ENCODE peak calls at places on chromosomes 2 and 18, in eight cellular contexts. A is GM23338, N is RWPE1, Z is PC-9, G is GM12865, R is endothelial cell of umbilical vein, V is tibial nerve, X is testis. F is an unnamed sample.

GRCh38 chr2:226655871-226656270 is 143.7 kb downstream of the IRS1 start:
- DNase-seq in A (no peak), N (no peak), Z (no peak), G (no peak), R (no peak), V (no peak), X (no peak), F (no peak)

GRCh38 chr2:37711308-37711731 is 39.9 kb upstream of the CDC42EP3 start:
- DNase-seq in A (peak), N (peak), Z (peak), G (peak), R (no peak), V (no peak), X (no peak), F (peak)

GRCh38 chr2:113284481-113284880 is 5.8 kb upstream of the PAX8 start:
- DNase-seq in A (no peak), N (no peak), Z (no peak), G (no peak), R (peak), V (no peak), X (no peak), F (no peak)

GRCh38 chr2:134271758-134272157 is 17.9 kb downstream of the MGAT5 start:
- DNase-seq in A (no peak), N (no peak), Z (no peak), G (no peak), R (no peak), V (no peak), X (no peak), F (peak)

GRCh38 chr2:100518801-100519200 is 44.0 kb upstream of the PDCL3 start:
- DNase-seq in A (no peak), N (no peak), Z (no peak), G (no peak), R (no peak), V (no peak), X (no peak), F (no peak)

GRCh38 chr2:187459242-187459641 is 11.2 kb upstream of the CALCRL start:
- DNase-seq in A (no peak), N (no peak), Z (no peak), G (no peak), R (no peak), V (no peak), X (no peak), F (no peak)

GRCh38 chr2:227655454-227655853 is 11.2 kb upstream of the SCYGR5 start:
- DNase-seq in A (no peak), N (peak), Z (peak), G (no peak), R (peak), V (peak), X (no peak), F (no peak)

GRCh38 chr18:2518473-2518872 is 52.8 kb downstream of the METTL4 start:
- DNase-seq in A (no peak), N (no peak), Z (no peak), G (no peak), R (no peak), V (no peak), X (no peak), F (no peak)

GRCh38 chr18:58223717-58224424 is 179.8 kb downstream of the NEDD4L start:
- DNase-seq in A (no peak), N (peak), Z (peak), G (no peak), R (peak), V (peak), X (no peak), F (no peak)

GRCh38 chr2:159710601-159711180 is 1.6 kb upstream of the MARCHF7 start:
- DNase-seq in A (no peak), N (no peak), Z (peak), G (no peak), R (peak), V (no peak), X (no peak), F (no peak)

GRCh38 chr2:223889133-223889769 is 51.9 kb upstream of the AP1S3 start:
- DNase-seq in A (no peak), N (no peak), Z (no peak), G (no peak), R (no peak), V (no peak), X (no peak), F (no peak)

GRCh38 chr2:202009019-202009481 is 24.6 kb upstream of the FZD7 start:
- DNase-seq in A (no peak), N (no peak), Z (no peak), G (no peak), R (no peak), V (no peak), X (no peak), F (no peak)

GRCh38 chr2:127508621-127509034 is 17.7 kb downstream of the IWS1 start:
- DNase-seq in A (no peak), N (peak), Z (peak), G (no peak), R (peak), V (peak), X (peak), F (peak)

GRCh38 chr2:60553992-60554648 is 666 bp upstream of the BCL11A start:
- DNase-seq in A (peak), N (peak), Z (no peak), G (peak), R (peak), V (no peak), X (no peak), F (no peak)

GRCh38 chr18:42113529-42114191 is 158.6 kb downstream of the PIK3C3 start:
- DNase-seq in A (no peak), N (no peak), Z (no peak), G (no peak), R (no peak), V (no peak), X (no peak), F (no peak)

GRCh38 chr2:128313076-128313836 is 5.4 kb downstream of the HS6ST1 start:
- DNase-seq in A (peak), N (no peak), Z (no peak), G (peak), R (no peak), V (no peak), X (peak), F (no peak)

GRCh38 chr18:34207344-34207851 is 17.3 kb downstream of the NOL4 start:
- DNase-seq in A (no peak), N (no peak), Z (no peak), G (peak), R (no peak), V (no peak), X (no peak), F (no peak)

GRCh38 chr2:102005449-102005848 is 13.7 kb downstream of the IL1R2 start:
- DNase-seq in A (no peak), N (no peak), Z (no peak), G (no peak), R (no peak), V (no peak), X (no peak), F (no peak)

GRCh38 chr2:194765723-194766122 is 891.3 kb upstream of the SLC39A10 start:
- DNase-seq in A (peak), N (no peak), Z (no peak), G (no peak), R (no peak), V (no peak), X (no peak), F (no peak)

GRCh38 chr2:45837812-45838341 is 186.4 kb downstream of the PRKCE start:
- DNase-seq in A (no peak), N (no peak), Z (no peak), G (no peak), R (no peak), V (no peak), X (no peak), F (no peak)

GRCh38 chr18:10416020-10416419 is 38.4 kb upstream of the APCDD1 start:
- DNase-seq in A (no peak), N (no peak), Z (no peak), G (no peak), R (no peak), V (no peak), X (no peak), F (no peak)

GRCh38 chr2:98158305-98158704 is 71.3 kb downstream of the VWA3B start:
- DNase-seq in A (no peak), N (no peak), Z (no peak), G (no peak), R (no peak), V (no peak), X (no peak), F (no peak)

GRCh38 chr2:77813614-77814013 is 291.4 kb upstream of the LRRTM4 start:
- DNase-seq in A (no peak), N (no peak), Z (no peak), G (no peak), R (no peak), V (no peak), X (no peak), F (no peak)

GRCh38 chr2:77816618-77817017 is 294.4 kb upstream of the LRRTM4 start:
- DNase-seq in A (no peak), N (no peak), Z (no peak), G (no peak), R (no peak), V (no peak), X (no peak), F (no peak)

GRCh38 chr2:77823028-77823427 is 300.9 kb upstream of the LRRTM4 start:
- DNase-seq in A (no peak), N (no peak), Z (no peak), G (no peak), R (no peak), V (no peak), X (no peak), F (no peak)

DNA sequence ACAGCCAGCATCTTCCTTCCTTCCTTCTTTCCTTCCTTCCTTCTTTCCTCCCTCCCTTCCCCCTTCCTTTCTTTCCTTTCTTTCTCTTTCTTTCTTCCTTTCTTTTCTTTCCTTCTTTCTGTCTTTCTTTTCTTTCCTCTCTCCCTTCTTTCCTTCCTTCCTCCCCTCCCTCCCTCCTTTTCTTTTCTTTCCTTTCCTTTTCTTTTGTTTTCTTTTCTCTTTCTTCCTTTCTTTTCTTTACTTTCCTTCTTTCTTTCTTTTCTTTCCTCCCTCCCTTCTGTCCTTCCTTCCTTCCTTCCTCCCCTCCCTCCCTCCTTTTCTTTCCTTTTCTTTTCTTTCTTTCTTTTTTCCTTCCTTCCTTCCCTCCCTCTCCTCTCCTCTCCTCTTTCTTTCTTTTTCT is 296.0 kb upstream of the LRRTM4 start:
- DNase-seq in A (no peak), N (no peak), Z (no peak), G (no peak), R (no peak), V (no peak), X (no peak), F (no peak)
- TF ChIP-seq CTCF in A (no peak), N (no peak), Z (no peak), G (no peak), R (no peak), V (no peak), X (no peak), F (no peak)

GRCh38 chr2:204218040-204218439 is 281.5 kb downstream of the ICOS start:
- DNase-seq in A (no peak), N (no peak), Z (no peak), G (no peak), R (no peak), V (no peak), X (no peak), F (no peak)

GRCh38 chr2:204225633-204226032 is 289.1 kb downstream of the ICOS start:
- DNase-seq in A (no peak), N (no peak), Z (no peak), G (no peak), R (no peak), V (no peak), X (no peak), F (no peak)

GRCh38 chr2:204219196-204219595 is 282.6 kb downstream of the ICOS start:
- DNase-seq in A (no peak), N (no peak), Z (no peak), G (no peak), R (no peak), V (no peak), X (no peak), F (no peak)

GRCh38 chr2:204223544-204223943 is 287.0 kb downstream of the ICOS start:
- DNase-seq in A (no peak), N (no peak), Z (no peak), G (no peak), R (no peak), V (no peak), X (no peak), F (no peak)

DNA sequence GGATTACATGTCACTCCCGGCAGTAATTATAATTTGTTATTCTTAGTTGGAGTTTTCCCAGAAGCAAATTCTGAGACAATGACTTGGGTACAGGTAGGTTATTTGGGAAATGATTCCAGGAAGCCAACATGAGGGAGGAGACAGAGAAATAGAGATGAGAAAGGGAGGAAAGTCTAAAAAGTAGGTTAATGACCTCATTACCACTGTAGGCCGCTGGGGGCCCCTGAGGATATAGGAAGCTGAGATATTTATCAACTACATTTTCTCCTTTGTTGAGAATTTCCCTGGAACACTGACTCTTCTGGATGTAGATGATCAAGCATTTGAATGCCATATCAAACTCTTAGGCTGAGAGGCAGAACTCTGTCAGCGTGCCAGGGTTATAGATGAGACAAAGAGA is 284.3 kb downstream of the ICOS start:
- DNase-seq in A (no peak), N (no peak), Z (no peak), G (no peak), R (no peak), V (no peak), X (no peak), F (no peak)
- TF ChIP-seq CTCF in A (no peak), N (no peak), Z (no peak), G (peak), R (no peak), V (no peak), X (no peak), F (no peak)

DNA sequence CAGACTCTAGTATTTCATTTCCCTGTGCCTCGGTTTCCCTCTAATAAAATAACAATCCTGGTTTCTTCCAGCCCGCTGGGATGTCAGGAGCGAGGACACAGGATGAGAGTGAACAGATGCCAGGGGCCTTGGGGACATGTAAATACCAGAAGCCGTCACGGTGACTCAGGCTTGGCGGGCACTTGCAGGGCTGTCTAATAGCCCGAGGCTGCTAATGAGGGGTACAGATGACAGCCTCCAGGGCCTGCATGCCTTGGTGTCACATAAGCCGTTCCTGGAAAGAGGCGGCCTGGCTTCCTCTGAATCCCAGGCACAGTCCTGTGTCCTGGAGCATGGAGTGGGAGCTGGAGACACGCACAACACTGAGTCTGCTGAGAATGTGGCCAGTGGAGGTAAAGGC is 28.2 kb downstream of the HS1BP3 start:
- DNase-seq in A (no peak), N (no peak), Z (no peak), G (no peak), R (no peak), V (no peak), X (no peak), F (no peak)
- TF ChIP-seq CTCF in A (no peak), N (no peak), Z (no peak), G (no peak), R (no peak), V (no peak), X (no peak), F (no peak)

DNA sequence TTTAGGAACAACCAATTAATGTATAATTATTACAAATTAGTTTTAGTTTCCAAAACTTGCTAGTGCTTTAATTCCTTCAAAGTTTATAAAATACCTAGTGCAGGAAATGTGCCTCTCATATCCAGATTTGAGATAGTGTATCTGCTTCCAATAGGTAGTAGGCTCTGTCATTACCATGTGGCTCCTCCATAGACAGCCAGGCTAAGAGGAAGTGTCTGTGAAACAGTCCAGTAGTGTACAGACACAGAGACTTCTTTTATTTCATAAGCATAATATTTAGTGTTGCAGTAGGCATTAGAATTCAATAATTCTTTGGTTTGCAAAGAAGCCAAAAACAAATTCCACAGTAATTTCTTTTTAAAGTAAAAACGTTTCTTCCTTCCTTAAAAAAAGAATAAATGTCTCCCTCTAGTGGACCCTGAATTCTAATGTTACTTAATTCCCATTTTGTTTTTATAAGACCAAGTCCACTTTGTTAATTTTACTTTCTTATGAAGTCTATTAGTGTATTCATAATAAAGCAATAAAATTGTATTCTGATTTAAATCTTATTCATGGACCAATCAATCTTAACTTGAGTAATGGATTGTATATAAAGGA is 101.2 kb downstream of the NEB start:
- DNase-seq in A (peak), N (no peak), Z (no peak), G (peak), R (peak), V (no peak), X (no peak), F (peak)
- TF ChIP-seq CTCF in A (no peak), N (peak), Z (peak), G (peak), R (no peak), V (peak), X (no peak), F (no peak)

F was measured in GM13976.